ENCODE peak calls at places on chromosomes 6 and 20, in four cellular contexts. One of them, this sample, is unnamed.

GRCh38 chr6:166777096-166777630 is 150.1 kb upstream of the RPS6KA2 start:
- DNase-seq in K562: no peak
- DNase-seq in HepG2: no peak
- DNase-seq in GM12878: no peak
- DNase-seq in this sample: no peak

GRCh38 chr6:148760568-148761531 is 14.0 kb downstream of the UST start:
- DNase-seq in K562: no peak
- DNase-seq in HepG2: no peak
- DNase-seq in GM12878: peak
- DNase-seq in this sample: peak

GRCh38 chr20:378961-379336 is 1.6 kb upstream of the TRIB3 start:
- DNase-seq in K562: no peak
- DNase-seq in HepG2: no peak
- DNase-seq in GM12878: no peak
- DNase-seq in this sample: no peak

GRCh38 chr6:106084106-106084963 is 1.8 kb upstream of the PRDM1 start:
- DNase-seq in K562: peak
- DNase-seq in HepG2: peak
- DNase-seq in GM12878: peak
- DNase-seq in this sample: peak

GRCh38 chr6:12233693-12234551 is 56.2 kb upstream of the EDN1 start:
- DNase-seq in K562: peak
- DNase-seq in HepG2: peak
- DNase-seq in GM12878: peak
- DNase-seq in this sample: peak

GRCh38 chr20:35306931-35307517 is 14.8 kb upstream of the FAM83C start:
- DNase-seq in K562: peak
- DNase-seq in HepG2: peak
- DNase-seq in GM12878: no peak
- DNase-seq in this sample: peak

GRCh38 chr6:143705564-143705963 is 27.8 kb downstream of the PHACTR2 start:
- DNase-seq in K562: no peak
- DNase-seq in HepG2: peak
- DNase-seq in GM12878: no peak
- DNase-seq in this sample: no peak

GRCh38 chr20:6767166-6767535 is 335 bp upstream of the BMP2 start:
- DNase-seq in K562: no peak
- DNase-seq in HepG2: no peak
- DNase-seq in GM12878: no peak
- DNase-seq in this sample: peak

GRCh38 chr20:24568842-24569241 is 99.4 kb downstream of the SYNDIG1 start:
- DNase-seq in K562: no peak
- DNase-seq in HepG2: no peak
- DNase-seq in GM12878: no peak
- DNase-seq in this sample: no peak

GRCh38 chr20:13325033-13325432 is 104.0 kb downstream of the ISM1 start:
- DNase-seq in K562: peak
- DNase-seq in HepG2: peak
- DNase-seq in GM12878: no peak
- DNase-seq in this sample: peak

GRCh38 chr6:134211297-134211696 is 106.6 kb downstream of the SGK1 start:
- DNase-seq in K562: no peak
- DNase-seq in HepG2: no peak
- DNase-seq in GM12878: no peak
- DNase-seq in this sample: no peak

GRCh38 chr20:49567421-49568256 is at the start of gene PTGIS:
- DNase-seq in K562: no peak
- DNase-seq in HepG2: no peak
- DNase-seq in GM12878: no peak
- DNase-seq in this sample: peak

GRCh38 chr6:106156863-106157262 is 70.7 kb downstream of the PRDM1 start:
- DNase-seq in K562: no peak
- DNase-seq in HepG2: no peak
- DNase-seq in GM12878: no peak
- DNase-seq in this sample: no peak

GRCh38 chr6:52231411-52232127 is 12.7 kb downstream of the IL17F start:
- DNase-seq in K562: no peak
- DNase-seq in HepG2: no peak
- DNase-seq in GM12878: peak
- DNase-seq in this sample: no peak

GRCh38 chr20:58054744-58055373 is 173.6 kb downstream of the ANKRD60 start:
- DNase-seq in K562: no peak
- DNase-seq in HepG2: no peak
- DNase-seq in GM12878: no peak
- DNase-seq in this sample: peak

GRCh38 chr6:4693566-4693965 is 82.6 kb upstream of the CDYL start:
- DNase-seq in K562: no peak
- DNase-seq in HepG2: no peak
- DNase-seq in GM12878: no peak
- DNase-seq in this sample: no peak

GRCh38 chr6:73032586-73032985 is 192.7 kb downstream of the KHDC1L start:
- DNase-seq in K562: no peak
- DNase-seq in HepG2: no peak
- DNase-seq in GM12878: no peak
- DNase-seq in this sample: no peak

GRCh38 chr6:121597654-121598053 is 162.2 kb downstream of the GJA1 start:
- DNase-seq in K562: no peak
- DNase-seq in HepG2: no peak
- DNase-seq in GM12878: no peak
- DNase-seq in this sample: no peak

GRCh38 chr6:43937236-43938177 is 167.5 kb downstream of the VEGFA start:
- DNase-seq in K562: peak
- DNase-seq in HepG2: no peak
- DNase-seq in GM12878: no peak
- DNase-seq in this sample: no peak

GRCh38 chr6:11609324-11610071 is 71.9 kb downstream of the TMEM170B start:
- DNase-seq in K562: no peak
- DNase-seq in HepG2: no peak
- DNase-seq in GM12878: no peak
- DNase-seq in this sample: peak

GRCh38 chr6:131819507-131820228 is 11.8 kb downstream of the ENPP1 start:
- DNase-seq in K562: peak
- DNase-seq in HepG2: peak
- DNase-seq in GM12878: no peak
- DNase-seq in this sample: no peak

GRCh38 chr20:49925901-49926454 is 10.2 kb upstream of the RNF114 start:
- DNase-seq in K562: peak
- DNase-seq in HepG2: no peak
- DNase-seq in GM12878: no peak
- DNase-seq in this sample: no peak

GRCh38 chr6:115882174-115882573 is 178.5 kb downstream of the FRK start:
- DNase-seq in K562: no peak
- DNase-seq in HepG2: no peak
- DNase-seq in GM12878: no peak
- DNase-seq in this sample: no peak

GRCh38 chr6:145532361-145532760 is 203.0 kb downstream of the EPM2A start:
- DNase-seq in K562: no peak
- DNase-seq in HepG2: peak
- DNase-seq in GM12878: no peak
- DNase-seq in this sample: peak

GRCh38 chr6:88492824-88493223 is 326.7 kb upstream of the CNR1 start:
- DNase-seq in K562: peak
- DNase-seq in HepG2: peak
- DNase-seq in GM12878: no peak
- DNase-seq in this sample: peak

GRCh38 chr20:44646641-44647274 is 4.7 kb downstream of the ADA start:
- DNase-seq in K562: no peak
- DNase-seq in HepG2: no peak
- DNase-seq in GM12878: peak
- DNase-seq in this sample: no peak

GRCh38 chr6:104281370-104281769 is 578.3 kb downstream of the HACE1 start:
- DNase-seq in K562: no peak
- DNase-seq in HepG2: no peak
- DNase-seq in GM12878: no peak
- DNase-seq in this sample: peak

GRCh38 chr20:38864662-38865061 is 59.2 kb downstream of the PPP1R16B start:
- DNase-seq in K562: no peak
- DNase-seq in HepG2: no peak
- DNase-seq in GM12878: no peak
- DNase-seq in this sample: no peak

GRCh38 chr6:137949686-137950390 is 82.8 kb downstream of the TNFAIP3 start:
- DNase-seq in K562: no peak
- DNase-seq in HepG2: no peak
- DNase-seq in GM12878: no peak
- DNase-seq in this sample: no peak

GRCh38 chr20:41956316-41957050 is 338.3 kb upstream of the CHD6 start:
- DNase-seq in K562: peak
- DNase-seq in HepG2: peak
- DNase-seq in GM12878: no peak
- DNase-seq in this sample: peak

GRCh38 chr6:133447924-133448323 is 206.8 kb downstream of the EYA4 start:
- DNase-seq in K562: no peak
- DNase-seq in HepG2: no peak
- DNase-seq in GM12878: no peak
- DNase-seq in this sample: no peak

GRCh38 chr6:158660331-158660730 is 10.5 kb downstream of the SYTL3 start:
- DNase-seq in K562: peak
- DNase-seq in HepG2: no peak
- DNase-seq in GM12878: no peak
- DNase-seq in this sample: peak

GRCh38 chr6:71486466-71486865 is 197.9 kb downstream of the OGFRL1 start:
- DNase-seq in K562: no peak
- DNase-seq in HepG2: no peak
- DNase-seq in GM12878: no peak
- DNase-seq in this sample: no peak

GRCh38 chr6:70398783-70399730 is 14.3 kb upstream of the FAM135A start:
- DNase-seq in K562: peak
- DNase-seq in HepG2: peak
- DNase-seq in GM12878: no peak
- DNase-seq in this sample: no peak

GRCh38 chr6:83708970-83709747 is at the start of gene SNAP91:
- DNase-seq in K562: no peak
- DNase-seq in HepG2: no peak
- DNase-seq in GM12878: no peak
- DNase-seq in this sample: peak

GRCh38 chr6:18432180-18432579 is 45.0 kb downstream of the RNF144B start:
- DNase-seq in K562: no peak
- DNase-seq in HepG2: no peak
- DNase-seq in GM12878: no peak
- DNase-seq in this sample: no peak

GRCh38 chr20:38168791-38169589 is 3.9 kb upstream of the TGM2 start:
- DNase-seq in K562: no peak
- DNase-seq in HepG2: peak
- DNase-seq in GM12878: no peak
- DNase-seq in this sample: no peak

GRCh38 chr6:29791786-29792122 is 35.9 kb upstream of the HLA-G start:
- DNase-seq in K562: no peak
- DNase-seq in HepG2: no peak
- DNase-seq in GM12878: no peak
- DNase-seq in this sample: no peak

GRCh38 chr6:83976871-83977270 is 56.7 kb upstream of the MRAP2 start:
- DNase-seq in K562: peak
- DNase-seq in HepG2: no peak
- DNase-seq in GM12878: no peak
- DNase-seq in this sample: no peak

GRCh38 chr6:120211955-120212792 is 862.6 kb upstream of the MAN1A1 start:
- DNase-seq in K562: no peak
- DNase-seq in HepG2: peak
- DNase-seq in GM12878: no peak
- DNase-seq in this sample: no peak

GRCh38 chr6:10491463-10491862 is 29.7 kb upstream of the GCNT2 start:
- DNase-seq in K562: no peak
- DNase-seq in HepG2: no peak
- DNase-seq in GM12878: no peak
- DNase-seq in this sample: no peak
- TF ChIP-seq JUNB in K562: no peak
- TF ChIP-seq JUNB in HepG2: no peak
- TF ChIP-seq JUNB in GM12878: no peak
- TF ChIP-seq JUNB in this sample: no peak

GRCh38 chr20:17898548-17898994 is 70.0 kb downstream of the SNX5 start:
- DNase-seq in K562: peak
- DNase-seq in HepG2: peak
- DNase-seq in GM12878: no peak
- DNase-seq in this sample: peak

GRCh38 chr20:17902531-17903083 is 66.0 kb downstream of the SNX5 start:
- DNase-seq in K562: no peak
- DNase-seq in HepG2: no peak
- DNase-seq in GM12878: no peak
- DNase-seq in this sample: no peak

GRCh38 chr20:17905544-17905943 is 63.0 kb downstream of the SNX5 start:
- DNase-seq in K562: no peak
- DNase-seq in HepG2: no peak
- DNase-seq in GM12878: no peak
- DNase-seq in this sample: no peak

GRCh38 chr20:17901971-17902370 is 66.6 kb downstream of the SNX5 start:
- DNase-seq in K562: no peak
- DNase-seq in HepG2: no peak
- DNase-seq in GM12878: no peak
- DNase-seq in this sample: no peak

DNA sequence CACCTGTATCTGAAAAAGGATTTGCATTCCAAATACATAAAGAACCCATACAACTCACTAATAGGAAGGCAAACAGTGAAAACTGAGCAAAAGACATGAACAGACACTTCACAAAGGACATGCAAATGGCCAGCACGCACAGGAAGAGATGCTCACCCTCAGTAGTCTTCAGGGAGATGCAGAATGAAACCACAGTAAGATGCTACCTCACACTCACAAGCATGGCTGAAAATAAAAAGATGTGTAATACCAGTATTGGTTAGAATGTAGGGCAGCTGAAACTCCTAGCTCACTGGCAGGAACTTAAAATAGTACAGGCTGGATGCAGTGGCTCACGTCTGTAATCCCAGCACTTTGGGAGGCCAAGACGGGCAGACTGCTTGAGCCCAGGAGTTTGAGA is 64.6 kb downstream of the SNX5 start:
- DNase-seq in K562: no peak
- DNase-seq in HepG2: no peak
- DNase-seq in GM12878: peak
- DNase-seq in this sample: no peak
- TF ChIP-seq CREB1 in K562: no peak
- TF ChIP-seq CREB1 in HepG2: no peak
- TF ChIP-seq CREB1 in GM12878: no peak
- TF ChIP-seq CREB1 in this sample: no peak

GRCh38 chr20:63520594-63520938 is at the start of gene PPDPF:
- DNase-seq in K562: peak
- DNase-seq in HepG2: no peak
- DNase-seq in GM12878: no peak
- DNase-seq in this sample: no peak
- TF ChIP-seq JUNB in K562: no peak
- TF ChIP-seq JUNB in HepG2: no peak
- TF ChIP-seq JUNB in GM12878: no peak
- TF ChIP-seq JUNB in this sample: no peak

DNA sequence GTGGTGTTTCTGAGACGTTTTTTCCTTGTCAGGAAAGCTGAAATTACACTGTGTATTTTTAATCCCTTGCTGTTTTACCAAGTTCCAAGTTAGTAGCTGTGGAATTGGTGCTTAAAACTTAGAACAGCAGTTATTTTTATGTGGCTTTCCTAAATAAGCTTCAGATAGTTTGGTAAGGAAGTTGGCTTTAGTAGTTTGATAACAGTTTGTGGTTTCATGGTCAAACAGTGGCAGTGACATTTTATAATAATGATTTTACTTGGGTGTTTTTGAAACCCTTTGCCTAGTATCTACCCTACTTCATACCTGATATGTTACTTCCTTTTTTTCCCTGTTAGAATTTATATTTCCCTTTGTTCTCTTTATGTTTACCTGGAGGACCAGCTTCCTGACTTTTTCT is 164.9 kb downstream of the JARID2 start:
- DNase-seq in K562: no peak
- DNase-seq in HepG2: no peak
- DNase-seq in GM12878: no peak
- DNase-seq in this sample: no peak
- TF ChIP-seq CREB1 in K562: no peak
- TF ChIP-seq CREB1 in HepG2: no peak
- TF ChIP-seq CREB1 in GM12878: no peak
- TF ChIP-seq CREB1 in this sample: no peak